ENCODE peak calls at places on chromosome 1, in ten cellular contexts. One of them, this sample, is unnamed.

GRCh38 chr1:108130812-108131211 is 69.3 kb downstream of the SLC25A24 start:
- DNase-seq in HEK293T: no peak
- DNase-seq in bronchial epithelial cell: no peak
- DNase-seq in HL-60: no peak
- DNase-seq in posterior vena cava: no peak
- DNase-seq in IMR-90: no peak
- DNase-seq in NCI-H1092 treated with DMSO at 0.1 percent for 48 hours: no peak
- DNase-seq in RPMI8226: no peak
- DNase-seq in ELR: no peak
- DNase-seq in Kasumi-1: peak
- DNase-seq in this sample: no peak

GRCh38 chr1:9874959-9875635 is 35.0 kb downstream of the CTNNBIP1 start:
- DNase-seq in HEK293T: peak
- DNase-seq in bronchial epithelial cell: peak
- DNase-seq in HL-60: peak
- DNase-seq in posterior vena cava: no peak
- DNase-seq in IMR-90: peak
- DNase-seq in NCI-H1092 treated with DMSO at 0.1 percent for 48 hours: peak
- DNase-seq in RPMI8226: peak
- DNase-seq in ELR: peak
- DNase-seq in Kasumi-1: peak
- DNase-seq in this sample: no peak

GRCh38 chr1:54011316-54012007 is 6.5 kb downstream of the LDLRAD1 start:
- DNase-seq in HEK293T: no peak
- DNase-seq in bronchial epithelial cell: no peak
- DNase-seq in HL-60: no peak
- DNase-seq in posterior vena cava: no peak
- DNase-seq in IMR-90: no peak
- DNase-seq in NCI-H1092 treated with DMSO at 0.1 percent for 48 hours: no peak
- DNase-seq in RPMI8226: no peak
- DNase-seq in ELR: no peak
- DNase-seq in Kasumi-1: no peak
- DNase-seq in this sample: no peak

GRCh38 chr1:12056331-12056841 is 6.7 kb upstream of the TNFRSF8 start:
- DNase-seq in HEK293T: no peak
- DNase-seq in bronchial epithelial cell: peak
- DNase-seq in HL-60: no peak
- DNase-seq in posterior vena cava: no peak
- DNase-seq in IMR-90: peak
- DNase-seq in NCI-H1092 treated with DMSO at 0.1 percent for 48 hours: no peak
- DNase-seq in RPMI8226: no peak
- DNase-seq in ELR: peak
- DNase-seq in Kasumi-1: no peak
- DNase-seq in this sample: no peak

GRCh38 chr1:185156321-185156853 is 366 bp downstream of the TRMT1L start:
- DNase-seq in HEK293T: no peak
- DNase-seq in bronchial epithelial cell: no peak
- DNase-seq in HL-60: peak
- DNase-seq in posterior vena cava: no peak
- DNase-seq in IMR-90: no peak
- DNase-seq in NCI-H1092 treated with DMSO at 0.1 percent for 48 hours: peak
- DNase-seq in RPMI8226: peak
- DNase-seq in ELR: peak
- DNase-seq in Kasumi-1: peak
- DNase-seq in this sample: no peak

GRCh38 chr1:226572325-226572726 is 23.8 kb downstream of the STUM start:
- DNase-seq in HEK293T: no peak
- DNase-seq in bronchial epithelial cell: no peak
- DNase-seq in HL-60: no peak
- DNase-seq in posterior vena cava: peak
- DNase-seq in IMR-90: no peak
- DNase-seq in NCI-H1092 treated with DMSO at 0.1 percent for 48 hours: no peak
- DNase-seq in RPMI8226: no peak
- DNase-seq in ELR: no peak
- DNase-seq in Kasumi-1: no peak
- DNase-seq in this sample: peak

GRCh38 chr1:43565600-43566360 is 35.1 kb downstream of the PTPRF start:
- DNase-seq in HEK293T: no peak
- DNase-seq in bronchial epithelial cell: no peak
- DNase-seq in HL-60: peak
- DNase-seq in posterior vena cava: peak
- DNase-seq in IMR-90: peak
- DNase-seq in NCI-H1092 treated with DMSO at 0.1 percent for 48 hours: no peak
- DNase-seq in RPMI8226: peak
- DNase-seq in ELR: no peak
- DNase-seq in Kasumi-1: no peak
- DNase-seq in this sample: no peak

GRCh38 chr1:153353226-153353947 is 4.3 kb upstream of the S100A9 start:
- DNase-seq in HEK293T: peak
- DNase-seq in bronchial epithelial cell: no peak
- DNase-seq in HL-60: no peak
- DNase-seq in posterior vena cava: no peak
- DNase-seq in IMR-90: no peak
- DNase-seq in NCI-H1092 treated with DMSO at 0.1 percent for 48 hours: peak
- DNase-seq in RPMI8226: peak
- DNase-seq in ELR: peak
- DNase-seq in Kasumi-1: peak
- DNase-seq in this sample: no peak

GRCh38 chr1:205026181-205026580 is 16.8 kb upstream of the CNTN2 start:
- DNase-seq in HEK293T: no peak
- DNase-seq in bronchial epithelial cell: no peak
- DNase-seq in HL-60: no peak
- DNase-seq in posterior vena cava: no peak
- DNase-seq in IMR-90: no peak
- DNase-seq in NCI-H1092 treated with DMSO at 0.1 percent for 48 hours: no peak
- DNase-seq in RPMI8226: no peak
- DNase-seq in ELR: no peak
- DNase-seq in Kasumi-1: no peak
- DNase-seq in this sample: no peak

GRCh38 chr1:152026895-152027294 is 9.9 kb downstream of the S100A11 start:
- DNase-seq in HEK293T: no peak
- DNase-seq in bronchial epithelial cell: no peak
- DNase-seq in HL-60: no peak
- DNase-seq in posterior vena cava: no peak
- DNase-seq in IMR-90: peak
- DNase-seq in NCI-H1092 treated with DMSO at 0.1 percent for 48 hours: no peak
- DNase-seq in RPMI8226: no peak
- DNase-seq in ELR: peak
- DNase-seq in Kasumi-1: no peak
- DNase-seq in this sample: no peak